ENCODE peak calls at places on chromosomes 4 and X, in nine cellular contexts. One of them, this sample, is unnamed. For H3K4me1, the result is how much of the 10 kb centered on the place peaks cover.

GRCh38 chrX:153672531-153673397 is 849 bp downstream of the PNCK start:
- DNase-seq in vagina: no peak
- DNase-seq in spleen: peak
- DNase-seq in transverse colon: no peak
- DNase-seq in A549: no peak
- DNase-seq in esophagus muscularis mucosa: no peak
- DNase-seq in sigmoid colon: peak
- DNase-seq in Peyer's patch: no peak
- DNase-seq in gastrocnemius medialis: no peak
- DNase-seq in this sample: no peak

GRCh38 chr4:81085291-81085690 is 54.8 kb downstream of the BMP3 start:
- DNase-seq in vagina: no peak
- DNase-seq in spleen: no peak
- DNase-seq in transverse colon: no peak
- DNase-seq in A549: no peak
- DNase-seq in esophagus muscularis mucosa: no peak
- DNase-seq in sigmoid colon: no peak
- DNase-seq in Peyer's patch: no peak
- DNase-seq in gastrocnemius medialis: no peak
- DNase-seq in this sample: no peak

GRCh38 chr4:65580551-65580950 is 89.7 kb downstream of the EPHA5 start:
- DNase-seq in vagina: no peak
- DNase-seq in spleen: no peak
- DNase-seq in transverse colon: no peak
- DNase-seq in A549: peak
- DNase-seq in esophagus muscularis mucosa: no peak
- DNase-seq in sigmoid colon: no peak
- DNase-seq in Peyer's patch: no peak
- DNase-seq in gastrocnemius medialis: no peak
- DNase-seq in this sample: no peak

GRCh38 chrX:150544222-150544787 is 24.1 kb upstream of the MTM1 start:
- DNase-seq in vagina: no peak
- DNase-seq in spleen: no peak
- DNase-seq in transverse colon: peak
- DNase-seq in A549: peak
- DNase-seq in esophagus muscularis mucosa: no peak
- DNase-seq in sigmoid colon: no peak
- DNase-seq in Peyer's patch: no peak
- DNase-seq in gastrocnemius medialis: no peak
- DNase-seq in this sample: no peak

GRCh38 chr4:185307136-185307950 is 88.4 kb downstream of the LRP2BP start:
- DNase-seq in vagina: no peak
- DNase-seq in spleen: no peak
- DNase-seq in transverse colon: no peak
- DNase-seq in A549: no peak
- DNase-seq in esophagus muscularis mucosa: no peak
- DNase-seq in sigmoid colon: no peak
- DNase-seq in Peyer's patch: no peak
- DNase-seq in gastrocnemius medialis: no peak
- DNase-seq in this sample: no peak

GRCh38 chrX:70769659-70770232 is 138.8 kb downstream of the TEX11 start:
- DNase-seq in vagina: no peak
- DNase-seq in spleen: no peak
- DNase-seq in transverse colon: no peak
- DNase-seq in A549: peak
- DNase-seq in esophagus muscularis mucosa: no peak
- DNase-seq in sigmoid colon: no peak
- DNase-seq in Peyer's patch: no peak
- DNase-seq in gastrocnemius medialis: no peak
- DNase-seq in this sample: no peak

GRCh38 chrX:18931972-18932371 is 51.9 kb downstream of the PHKA2 start:
- DNase-seq in vagina: no peak
- DNase-seq in spleen: no peak
- DNase-seq in transverse colon: no peak
- DNase-seq in A549: peak
- DNase-seq in esophagus muscularis mucosa: no peak
- DNase-seq in sigmoid colon: no peak
- DNase-seq in Peyer's patch: no peak
- DNase-seq in gastrocnemius medialis: no peak
- DNase-seq in this sample: no peak

GRCh38 chr4:100497729-100498250 is 20.0 kb downstream of the EMCN start:
- DNase-seq in vagina: no peak
- DNase-seq in spleen: no peak
- DNase-seq in transverse colon: no peak
- DNase-seq in A549: no peak
- DNase-seq in esophagus muscularis mucosa: no peak
- DNase-seq in sigmoid colon: no peak
- DNase-seq in Peyer's patch: no peak
- DNase-seq in gastrocnemius medialis: no peak
- DNase-seq in this sample: no peak

GRCh38 chrX:130628522-130628921 is 226.7 kb downstream of the RBMX2 start:
- DNase-seq in vagina: no peak
- DNase-seq in spleen: no peak
- DNase-seq in transverse colon: no peak
- DNase-seq in A549: no peak
- DNase-seq in esophagus muscularis mucosa: no peak
- DNase-seq in sigmoid colon: no peak
- DNase-seq in Peyer's patch: no peak
- DNase-seq in gastrocnemius medialis: no peak
- DNase-seq in this sample: no peak

GRCh38 chr4:148563684-148564083 is 121.5 kb upstream of the NR3C2 start:
- DNase-seq in vagina: no peak
- DNase-seq in spleen: no peak
- DNase-seq in transverse colon: no peak
- DNase-seq in A549: no peak
- DNase-seq in esophagus muscularis mucosa: no peak
- DNase-seq in sigmoid colon: no peak
- DNase-seq in Peyer's patch: no peak
- DNase-seq in gastrocnemius medialis: no peak
- DNase-seq in this sample: no peak

GRCh38 chr4:150176559-150176958 is 98.3 kb downstream of the DCLK2 start:
- DNase-seq in vagina: no peak
- DNase-seq in spleen: no peak
- DNase-seq in transverse colon: no peak
- DNase-seq in A549: no peak
- DNase-seq in esophagus muscularis mucosa: peak
- DNase-seq in sigmoid colon: no peak
- DNase-seq in Peyer's patch: no peak
- DNase-seq in gastrocnemius medialis: no peak
- DNase-seq in this sample: no peak

GRCh38 chr4:166538491-166539005 is 665.5 kb downstream of the TLL1 start:
- DNase-seq in vagina: no peak
- DNase-seq in spleen: no peak
- DNase-seq in transverse colon: no peak
- DNase-seq in A549: no peak
- DNase-seq in esophagus muscularis mucosa: no peak
- DNase-seq in sigmoid colon: no peak
- DNase-seq in Peyer's patch: no peak
- DNase-seq in gastrocnemius medialis: no peak
- DNase-seq in this sample: no peak

GRCh38 chr4:26073886-26074560 is 160.0 kb downstream of the SMIM20 start:
- DNase-seq in vagina: no peak
- DNase-seq in spleen: no peak
- DNase-seq in transverse colon: no peak
- DNase-seq in A549: no peak
- DNase-seq in esophagus muscularis mucosa: no peak
- DNase-seq in sigmoid colon: no peak
- DNase-seq in Peyer's patch: no peak
- DNase-seq in gastrocnemius medialis: no peak
- DNase-seq in this sample: no peak

GRCh38 chrX:18354369-18355329 is at the start of gene SCML2:
- DNase-seq in vagina: no peak
- DNase-seq in spleen: peak
- DNase-seq in transverse colon: peak
- DNase-seq in A549: peak
- DNase-seq in esophagus muscularis mucosa: no peak
- DNase-seq in sigmoid colon: peak
- DNase-seq in Peyer's patch: peak
- DNase-seq in gastrocnemius medialis: no peak
- DNase-seq in this sample: peak

GRCh38 chr4:19399001-19399400 is 852.7 kb upstream of the SLIT2 start:
- DNase-seq in vagina: no peak
- DNase-seq in spleen: no peak
- DNase-seq in transverse colon: no peak
- DNase-seq in A549: no peak
- DNase-seq in esophagus muscularis mucosa: no peak
- DNase-seq in sigmoid colon: no peak
- DNase-seq in Peyer's patch: no peak
- DNase-seq in gastrocnemius medialis: no peak
- DNase-seq in this sample: no peak

GRCh38 chr4:152036626-152037025 is 275.8 kb upstream of the GATB start:
- DNase-seq in vagina: no peak
- DNase-seq in spleen: no peak
- DNase-seq in transverse colon: no peak
- DNase-seq in A549: no peak
- DNase-seq in esophagus muscularis mucosa: peak
- DNase-seq in sigmoid colon: no peak
- DNase-seq in Peyer's patch: no peak
- DNase-seq in gastrocnemius medialis: no peak
- DNase-seq in this sample: no peak

GRCh38 chr4:84578540-84579409 is 4.2 kb upstream of the CDS1 start:
- DNase-seq in vagina: no peak
- DNase-seq in spleen: no peak
- DNase-seq in transverse colon: peak
- DNase-seq in A549: peak
- DNase-seq in esophagus muscularis mucosa: no peak
- DNase-seq in sigmoid colon: no peak
- DNase-seq in Peyer's patch: no peak
- DNase-seq in gastrocnemius medialis: no peak
- DNase-seq in this sample: no peak

GRCh38 chr4:1870328-1870577 is 940 bp upstream of the NSD2 start:
- DNase-seq in vagina: peak
- DNase-seq in spleen: peak
- DNase-seq in transverse colon: peak
- DNase-seq in A549: peak
- DNase-seq in esophagus muscularis mucosa: peak
- DNase-seq in sigmoid colon: peak
- DNase-seq in Peyer's patch: peak
- DNase-seq in gastrocnemius medialis: peak
- DNase-seq in this sample: peak

GRCh38 chr4:169183581-169183980 is 87.2 kb downstream of the SH3RF1 start:
- DNase-seq in vagina: no peak
- DNase-seq in spleen: no peak
- DNase-seq in transverse colon: no peak
- DNase-seq in A549: no peak
- DNase-seq in esophagus muscularis mucosa: no peak
- DNase-seq in sigmoid colon: no peak
- DNase-seq in Peyer's patch: no peak
- DNase-seq in gastrocnemius medialis: no peak
- DNase-seq in this sample: no peak

GRCh38 chr4:169185133-169185956 is 85.4 kb downstream of the SH3RF1 start:
- DNase-seq in vagina: no peak
- DNase-seq in spleen: no peak
- DNase-seq in transverse colon: no peak
- DNase-seq in A549: peak
- DNase-seq in esophagus muscularis mucosa: no peak
- DNase-seq in sigmoid colon: no peak
- DNase-seq in Peyer's patch: no peak
- DNase-seq in gastrocnemius medialis: no peak
- DNase-seq in this sample: no peak

GRCh38 chr4:169188204-169188603 is 82.6 kb downstream of the SH3RF1 start:
- DNase-seq in vagina: no peak
- DNase-seq in spleen: no peak
- DNase-seq in transverse colon: no peak
- DNase-seq in A549: no peak
- DNase-seq in esophagus muscularis mucosa: no peak
- DNase-seq in sigmoid colon: no peak
- DNase-seq in Peyer's patch: no peak
- DNase-seq in gastrocnemius medialis: no peak
- DNase-seq in this sample: no peak

GRCh38 chr4:169184236-169184635 is 86.5 kb downstream of the SH3RF1 start:
- DNase-seq in vagina: no peak
- DNase-seq in spleen: no peak
- DNase-seq in transverse colon: no peak
- DNase-seq in A549: no peak
- DNase-seq in esophagus muscularis mucosa: no peak
- DNase-seq in sigmoid colon: no peak
- DNase-seq in Peyer's patch: no peak
- DNase-seq in gastrocnemius medialis: no peak
- DNase-seq in this sample: no peak

GRCh38 chr4:169184686-169185085 is 86.1 kb downstream of the SH3RF1 start:
- DNase-seq in vagina: no peak
- DNase-seq in spleen: no peak
- DNase-seq in transverse colon: no peak
- DNase-seq in A549: no peak
- DNase-seq in esophagus muscularis mucosa: no peak
- DNase-seq in sigmoid colon: no peak
- DNase-seq in Peyer's patch: no peak
- DNase-seq in gastrocnemius medialis: no peak
- DNase-seq in this sample: no peak
- H3K4me1 ChIP-seq in vagina: under half
- H3K4me1 ChIP-seq in spleen: under half
- H3K4me1 ChIP-seq in transverse colon: half or more
- H3K4me1 ChIP-seq in A549: under half
- H3K4me1 ChIP-seq in esophagus muscularis mucosa: under half
- H3K4me1 ChIP-seq in sigmoid colon: under half
- H3K4me1 ChIP-seq in Peyer's patch: under half
- H3K4me1 ChIP-seq in gastrocnemius medialis: under half
- H3K4me1 ChIP-seq in this sample: under half

DNA sequence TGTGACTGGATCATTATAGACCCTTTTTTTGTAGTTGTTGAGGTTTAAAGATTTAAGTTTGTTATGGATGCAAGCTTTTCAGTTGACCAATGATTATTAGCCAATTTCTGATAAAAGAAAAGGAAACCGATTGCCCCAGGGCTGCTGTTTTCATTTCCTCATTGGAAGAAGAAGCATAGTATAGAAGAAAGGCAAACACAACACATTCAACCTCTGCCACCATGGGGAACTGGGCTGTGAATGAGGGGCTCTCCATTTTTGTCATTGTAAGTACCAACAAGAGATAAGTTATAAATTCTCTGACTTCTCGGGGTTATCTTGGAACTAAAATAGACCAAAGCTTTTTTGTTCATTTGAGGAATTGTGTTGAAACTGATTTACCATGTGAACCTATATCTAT is at the start of gene CYBB:
- DNase-seq in vagina: no peak
- DNase-seq in spleen: no peak
- DNase-seq in transverse colon: no peak
- DNase-seq in A549: no peak
- DNase-seq in esophagus muscularis mucosa: no peak
- DNase-seq in sigmoid colon: no peak
- DNase-seq in Peyer's patch: no peak
- DNase-seq in gastrocnemius medialis: no peak
- DNase-seq in this sample: no peak
- TF ChIP-seq POLR2A in vagina: no peak
- TF ChIP-seq POLR2A in spleen: peak
- TF ChIP-seq POLR2A in transverse colon: peak
- TF ChIP-seq POLR2A in A549: no peak
- TF ChIP-seq POLR2A in esophagus muscularis mucosa: no peak
- TF ChIP-seq POLR2A in sigmoid colon: no peak
- TF ChIP-seq POLR2A in Peyer's patch: no peak
- TF ChIP-seq POLR2A in gastrocnemius medialis: no peak
- TF ChIP-seq POLR2A in this sample: no peak

GRCh38 chr4:121851354-121851753 is 18.9 kb downstream of the BBS7 start:
- DNase-seq in vagina: no peak
- DNase-seq in spleen: no peak
- DNase-seq in transverse colon: no peak
- DNase-seq in A549: no peak
- DNase-seq in esophagus muscularis mucosa: no peak
- DNase-seq in sigmoid colon: no peak
- DNase-seq in Peyer's patch: no peak
- DNase-seq in gastrocnemius medialis: no peak
- DNase-seq in this sample: no peak
- H3K4me1 ChIP-seq in vagina: under half
- H3K4me1 ChIP-seq in spleen: under half
- H3K4me1 ChIP-seq in transverse colon: under half
- H3K4me1 ChIP-seq in A549: under half
- H3K4me1 ChIP-seq in esophagus muscularis mucosa: under half
- H3K4me1 ChIP-seq in sigmoid colon: under half
- H3K4me1 ChIP-seq in Peyer's patch: under half
- H3K4me1 ChIP-seq in gastrocnemius medialis: under half
- H3K4me1 ChIP-seq in this sample: under half

GRCh38 chr4:158670975-158671664 is 567 bp downstream of the C4orf46 start:
- DNase-seq in vagina: no peak
- DNase-seq in spleen: peak
- DNase-seq in transverse colon: peak
- DNase-seq in A549: peak
- DNase-seq in esophagus muscularis mucosa: no peak
- DNase-seq in sigmoid colon: peak
- DNase-seq in Peyer's patch: peak
- DNase-seq in gastrocnemius medialis: peak
- DNase-seq in this sample: peak
- TF ChIP-seq POLR2A in vagina: no peak
- TF ChIP-seq POLR2A in spleen: no peak
- TF ChIP-seq POLR2A in transverse colon: no peak
- TF ChIP-seq POLR2A in A549: no peak
- TF ChIP-seq POLR2A in esophagus muscularis mucosa: no peak
- TF ChIP-seq POLR2A in sigmoid colon: no peak
- TF ChIP-seq POLR2A in Peyer's patch: no peak
- TF ChIP-seq POLR2A in gastrocnemius medialis: no peak
- TF ChIP-seq POLR2A in this sample: no peak

This sample was measured in uterus.